ENCODE peak calls at places on chromosomes 4 and X, in five cellular contexts. E is upper lobe of left lung, M is GM23338, U is suprapubic skin, F is sigmoid colon. J is an unnamed sample.

GRCh38 chr4:53863163-53863562 is 201.2 kb downstream of the CHIC2 start:
- DNase-seq in E (no peak), M (no peak), U (no peak), F (peak; percentile 80), J (no peak)

GRCh38 chr4:102478186-102478585 is 23.0 kb upstream of the NFKB1 start:
- DNase-seq in E (no peak), M (peak; percentile 47), U (no peak), F (no peak), J (no peak)

GRCh38 chr4:121720109-121720508 is 23.3 kb upstream of the ANXA5 start:
- DNase-seq in E (no peak), M (no peak), U (no peak), F (no peak), J (no peak)

GRCh38 chr4:3375688-3376087 is 66.1 kb upstream of the HGFAC start:
- DNase-seq in E (no peak), M (no peak), U (no peak), F (peak; percentile 58), J (no peak)

GRCh38 chr4:71009796-71010588 is 16.5 kb downstream of the DCK start:
- DNase-seq in E (no peak), M (peak; percentile 77), U (no peak), F (no peak), J (no peak)

GRCh38 chr4:176845636-176846035 is 52.9 kb upstream of the VEGFC start:
- DNase-seq in E (no peak), M (no peak), U (no peak), F (no peak), J (no peak)

GRCh38 chrX:107845625-107846024 is 20.0 kb downstream of the MID2 start:
- DNase-seq in E (no peak), M (no peak), U (no peak), F (no peak), J (no peak)

GRCh38 chrX:153925387-153925738 is 701 bp downstream of the ARHGAP4 start:
- DNase-seq in E (no peak), M (no peak), U (no peak), F (no peak), J (no peak)

GRCh38 chr4:93416337-93417102 is 412.0 kb upstream of the ATOH1 start:
- DNase-seq in E (no peak), M (no peak), U (no peak), F (no peak), J (no peak)

GRCh38 chr4:40595981-40596380 is 33.7 kb downstream of the RBM47 start:
- DNase-seq in E (no peak), M (no peak), U (no peak), F (no peak), J (no peak)

GRCh38 chrX:150184487-150184886 is 178.6 kb upstream of the MAMLD1 start:
- DNase-seq in E (no peak), M (no peak), U (no peak), F (no peak), J (no peak)

GRCh38 chrX:98379134-98379533 is 1495.4 kb downstream of the RPA4 start:
- DNase-seq in E (no peak), M (peak; percentile 22), U (no peak), F (no peak), J (no peak)

GRCh38 chrX:4193500-4193899 is 480.1 kb upstream of the PRKX start:
- DNase-seq in E (no peak), M (no peak), U (no peak), F (no peak), J (no peak)

GRCh38 chr4:22556411-22556969 is 40.6 kb upstream of the ADGRA3 start:
- DNase-seq in E (no peak), M (no peak), U (no peak), F (no peak), J (no peak)
- TF ChIP-seq POLR2AphosphoS5 in E (no peak), M (no peak), U (no peak), F (no peak), J (no peak)

GRCh38 chr4:186249785-186250739 is 15.9 kb upstream of the F11 start:
- DNase-seq in E (no peak), M (peak; percentile 85), U (no peak), F (no peak), J (no peak)
- TF ChIP-seq POLR2AphosphoS5 in E (no peak), M (no peak), U (no peak), F (no peak), J (no peak)

GRCh38 chr4:104093247-104093646 is 373.5 kb upstream of the TACR3 start:
- DNase-seq in E (no peak), M (no peak), U (no peak), F (no peak), J (no peak)
- TF ChIP-seq POLR2AphosphoS5 in E (no peak), M (no peak), U (no peak), F (no peak), J (no peak)

GRCh38 chrX:26026179-26026578 is 112.0 kb upstream of the MAGEB18 start:
- DNase-seq in E (no peak), M (no peak), U (no peak), F (no peak), J (no peak)
- TF ChIP-seq POLR2AphosphoS5 in E (no peak), M (no peak), U (no peak), F (no peak), J (no peak)

GRCh38 chr4:61239250-61239649 is 39.1 kb downstream of the ADGRL3 start:
- DNase-seq in E (no peak), M (no peak), U (no peak), F (no peak), J (no peak)
- TF ChIP-seq POLR2AphosphoS5 in E (no peak), M (no peak), U (no peak), F (no peak), J (no peak)

GRCh38 chr4:16513876-16514275 is 287.6 kb upstream of the TAPT1 start:
- DNase-seq in E (no peak), M (no peak), U (no peak), F (no peak), J (no peak)

GRCh38 chr4:16521156-16521915 is 295.1 kb upstream of the TAPT1 start:
- DNase-seq in E (no peak), M (no peak), U (no peak), F (no peak), J (no peak)

DNA sequence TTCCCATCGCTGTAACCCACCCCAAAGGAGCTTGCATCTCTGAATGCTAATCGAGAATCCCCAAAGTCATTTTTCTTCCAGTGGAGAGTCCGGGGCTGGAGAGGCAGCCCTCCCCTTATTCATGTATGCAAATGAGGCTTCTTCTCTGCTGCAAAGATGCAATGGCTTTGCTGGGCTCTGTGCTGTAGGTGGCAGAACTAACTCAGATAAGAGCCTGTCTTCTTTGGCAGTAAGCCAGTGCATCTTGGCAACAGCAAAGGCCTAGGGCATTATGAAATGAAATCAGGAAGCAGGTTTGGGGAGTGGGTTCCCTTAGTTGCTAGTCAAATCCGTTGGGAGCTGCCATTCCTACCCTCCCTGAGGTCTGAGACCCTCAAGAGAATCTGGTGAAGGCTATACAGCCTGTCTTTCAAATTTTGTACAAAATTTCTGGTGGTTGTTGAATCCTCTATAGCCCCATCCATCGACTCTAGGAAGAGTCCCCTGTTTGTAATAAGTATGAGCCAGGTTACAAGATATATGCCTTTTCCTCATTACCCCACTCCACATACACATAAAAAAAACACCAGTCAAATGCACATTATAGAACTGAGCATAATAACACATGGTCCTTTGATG is 290.6 kb upstream of the TAPT1 start:
- DNase-seq in E (peak; percentile 57), M (peak; percentile 51), U (no peak), F (no peak), J (no peak)
- TF ChIP-seq POLR2AphosphoS5 in E (no peak), M (no peak), U (no peak), F (no peak), J (no peak)

DNA sequence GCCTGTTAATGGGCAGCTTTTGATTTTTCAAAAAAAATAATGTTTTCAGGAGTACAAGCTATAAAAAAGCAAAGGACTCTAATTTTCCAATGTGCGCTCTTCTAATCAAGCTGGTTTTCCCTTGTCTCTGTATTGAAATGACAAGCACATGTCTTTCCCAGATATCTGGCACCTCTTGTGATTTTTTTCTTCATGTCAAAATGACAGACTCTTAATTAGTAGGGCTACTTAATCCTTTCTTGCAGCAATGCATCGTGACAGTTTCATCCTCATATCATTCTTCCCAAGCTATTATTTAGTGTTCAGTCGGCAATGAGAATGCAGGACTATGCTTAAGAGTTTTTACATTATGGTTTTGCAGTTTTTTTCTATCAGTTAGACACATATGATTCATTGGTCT is 139.5 kb downstream of the MAGEC1 start:
- DNase-seq in E (no peak), M (no peak), U (no peak), F (no peak), J (no peak)
- TF ChIP-seq POLR2AphosphoS5 in E (no peak), M (no peak), U (no peak), F (no peak), J (no peak)

J was measured in vagina.